ENCODE peak calls at places on chromosomes 5 and 9, in six cellular contexts. L is CD8-positive, alpha-beta memory T cell; Y is heart right ventricle; H is AG04450; A is prostate gland; M is lung. Q is an unnamed sample.

GRCh38 chr9:131406567-131407436 is 12.9 kb downstream of the PRRC2B start:
- DNase-seq in L (no peak), Y (no peak), H (no peak), A (no peak), M (no peak), Q (no peak)

GRCh38 chr5:8840237-8840636 is 705.6 kb downstream of the SEMA5A start:
- DNase-seq in L (no peak), Y (no peak), H (no peak), A (no peak), M (no peak), Q (no peak)

GRCh38 chr5:91119941-91120850 is 262.9 kb downstream of the ARRDC3 start:
- DNase-seq in L (no peak), Y (no peak), H (no peak), A (no peak), M (no peak), Q (no peak)

GRCh38 chr5:91092859-91093843 is 290.0 kb downstream of the ARRDC3 start:
- DNase-seq in L (no peak), Y (no peak), H (no peak), A (no peak), M (no peak), Q (no peak)

GRCh38 chr5:75818661-75819060 is 101.4 kb upstream of the POC5 start:
- DNase-seq in L (no peak), Y (no peak), H (no peak), A (no peak), M (no peak), Q (no peak)

GRCh38 chr9:116940614-116941215 is 253.6 kb downstream of the TRIM32 start:
- DNase-seq in L (no peak), Y (no peak), H (no peak), A (no peak), M (no peak), Q (no peak)

GRCh38 chr5:95162231-95162992 is 122.5 kb downstream of the MCTP1 start:
- DNase-seq in L (no peak), Y (no peak), H (no peak), A (no peak), M (no peak), Q (no peak)

GRCh38 chr9:136023401-136024225 is 62.4 kb upstream of the UBAC1 start:
- DNase-seq in L (no peak), Y (peak; percentile 75), H (peak; percentile 44), A (no peak), M (no peak), Q (no peak)

GRCh38 chr5:172920995-172921394 is 38.2 kb upstream of the RPL26L1 start:
- DNase-seq in L (no peak), Y (no peak), H (no peak), A (no peak), M (no peak), Q (no peak)

GRCh38 chr5:172920447-172920849 is 38.8 kb upstream of the RPL26L1 start:
- DNase-seq in L (no peak), Y (no peak), H (peak; percentile 99), A (no peak), M (no peak), Q (no peak)

GRCh38 chr5:172921906-172922305 is 37.3 kb upstream of the RPL26L1 start:
- DNase-seq in L (no peak), Y (no peak), H (no peak), A (no peak), M (no peak), Q (no peak)

GRCh38 chr5:172918421-172919371 is 40.5 kb upstream of the RPL26L1 start:
- DNase-seq in L (peak; percentile 46), Y (no peak), H (no peak), A (no peak), M (no peak), Q (no peak)

DNA sequence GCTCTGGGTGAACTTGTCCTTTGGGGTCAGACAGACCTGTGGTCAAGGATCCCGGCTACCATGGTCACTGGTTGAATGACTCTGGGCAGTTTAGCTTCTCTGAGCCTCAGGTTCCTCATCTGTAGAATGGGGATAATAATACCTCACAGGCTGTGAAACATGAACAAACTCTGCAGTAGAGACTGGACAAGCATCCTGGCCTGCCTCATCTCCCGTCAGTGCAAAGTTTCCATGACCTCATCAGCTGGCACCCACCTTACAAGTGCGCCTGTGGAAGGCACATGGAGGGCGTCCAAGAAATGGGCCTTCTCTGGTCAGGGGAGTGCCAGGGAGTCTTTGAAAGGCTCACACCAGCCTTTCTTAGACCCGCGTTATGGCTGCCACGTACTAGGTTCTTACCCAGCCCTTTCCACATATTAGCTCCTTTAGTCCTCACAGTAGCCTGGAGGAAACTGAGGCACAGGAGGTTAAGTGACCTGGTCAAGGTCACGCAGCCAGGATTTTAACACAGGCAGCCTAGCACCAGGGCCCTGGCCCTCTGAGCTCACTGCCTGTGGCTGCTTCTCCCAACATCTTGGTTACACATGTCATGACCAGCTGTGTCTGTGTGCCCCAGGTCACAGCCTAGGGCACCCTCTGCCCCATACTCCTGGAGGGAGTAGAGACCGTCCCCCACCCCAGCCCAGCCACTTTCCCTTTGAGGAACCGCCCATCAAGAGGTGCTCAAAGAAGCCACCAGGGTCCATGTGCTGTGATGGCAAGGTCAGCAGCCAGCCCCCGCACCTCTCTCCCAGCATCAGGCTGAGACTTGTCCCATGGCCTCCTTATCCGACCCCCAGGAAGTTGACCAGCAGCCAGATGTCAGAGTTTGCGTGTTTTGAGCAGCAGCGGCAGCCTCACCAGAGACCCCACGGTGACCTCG is 39.4 kb upstream of the RPL26L1 start:
- DNase-seq in L (no peak), Y (no peak), H (no peak), A (no peak), M (no peak), Q (no peak)
- H3K27ac ChIP-seq in L (peak overlapping the region; percentile 64), Y (no peak overlapping the region), H (peak overlapping the region; percentile 100), A (peak overlapping the region; percentile 44), M (no peak overlapping the region), Q (no peak overlapping the region)

DNA sequence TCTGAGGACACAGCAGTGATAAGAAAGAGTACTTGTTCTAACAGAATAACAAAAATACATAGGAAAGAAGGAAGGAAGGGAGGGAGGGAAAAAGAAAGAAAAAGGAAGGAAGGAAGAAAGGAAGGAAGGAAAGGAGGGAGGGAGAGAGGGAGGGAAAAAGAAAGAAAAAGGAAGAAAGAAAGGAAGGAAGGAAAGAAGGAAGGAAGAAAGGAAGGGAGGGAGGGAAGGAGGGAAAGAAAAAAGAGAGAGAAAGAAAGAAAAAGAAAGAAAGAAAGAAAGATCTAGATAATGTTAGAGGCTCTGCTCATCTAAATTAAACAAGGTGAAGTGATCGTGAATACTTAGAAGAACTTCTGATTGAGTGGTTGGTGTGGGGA is 29.8 kb downstream of the DUSP1 start:
- DNase-seq in L (no peak), Y (no peak), H (no peak), A (no peak), M (no peak), Q (no peak)
- H3K27ac ChIP-seq in L (no peak overlapping the region), Y (peak overlapping the region; percentile 85), H (peak overlapping the region; percentile 98), A (peak overlapping the region; percentile 29), M (peak overlapping the region; percentile 59), Q (no peak overlapping the region)

DNA sequence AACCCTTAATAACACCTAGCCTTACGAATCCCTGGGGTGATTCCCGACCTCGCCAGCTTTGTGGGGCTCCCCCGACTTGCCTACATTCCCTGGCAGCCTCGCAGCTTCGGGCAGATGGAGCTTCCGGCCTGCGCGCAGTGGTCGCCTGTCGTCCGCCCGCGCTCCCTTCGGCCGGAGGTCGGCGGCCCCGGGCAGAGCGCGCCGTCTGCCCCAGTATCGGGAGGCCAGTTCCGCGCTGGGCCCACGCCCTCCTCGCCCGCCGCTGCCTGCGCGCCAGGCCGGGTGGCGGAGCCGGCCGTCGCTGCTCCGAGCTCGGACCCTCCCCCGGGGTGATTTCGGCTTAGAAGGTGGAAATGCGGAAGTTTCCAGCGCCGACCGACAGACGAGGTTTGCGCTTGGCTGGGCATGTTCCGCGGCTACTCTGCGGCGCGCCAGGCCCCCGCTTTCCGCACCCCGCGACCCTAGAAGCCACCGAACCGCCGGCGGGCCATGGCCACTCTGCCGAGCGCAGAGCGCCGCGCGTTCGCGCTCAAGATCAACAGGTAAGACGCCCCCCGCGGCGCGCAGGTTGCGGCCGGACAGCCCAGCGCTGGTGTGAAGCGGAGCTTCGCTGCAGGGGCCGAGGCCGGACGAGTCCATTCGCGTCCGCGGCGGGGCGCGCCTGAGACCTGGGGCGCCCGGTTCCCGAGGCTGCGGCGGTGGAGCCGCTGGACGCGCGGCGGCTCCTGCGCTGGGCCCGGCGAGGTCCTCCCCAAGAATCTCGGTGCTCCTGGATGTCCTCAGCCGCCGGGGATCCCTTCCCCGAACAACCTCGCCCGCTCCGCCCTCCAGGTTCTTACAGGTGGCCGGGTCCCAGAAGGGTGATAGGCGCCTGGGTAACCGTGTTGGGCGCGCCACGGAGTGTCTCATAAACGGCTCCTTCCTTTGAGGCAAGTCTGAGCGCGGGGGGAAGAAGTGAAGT is at the start of gene DOCK8:
- DNase-seq in L (peak; percentile 36), Y (peak; percentile 70), H (no peak), A (peak; percentile 55), M (peak; percentile 81), Q (no peak)
- H3K27ac ChIP-seq in L (peak within 1 kb of the TSS; percentile 57), Y (peak within 1 kb of the TSS; percentile 73), H (no peak within 1 kb of the TSS), A (peak within 1 kb of the TSS; percentile 80), M (peak within 1 kb of the TSS; percentile 92), Q (peak within 1 kb of the TSS; percentile 58)

DNA sequence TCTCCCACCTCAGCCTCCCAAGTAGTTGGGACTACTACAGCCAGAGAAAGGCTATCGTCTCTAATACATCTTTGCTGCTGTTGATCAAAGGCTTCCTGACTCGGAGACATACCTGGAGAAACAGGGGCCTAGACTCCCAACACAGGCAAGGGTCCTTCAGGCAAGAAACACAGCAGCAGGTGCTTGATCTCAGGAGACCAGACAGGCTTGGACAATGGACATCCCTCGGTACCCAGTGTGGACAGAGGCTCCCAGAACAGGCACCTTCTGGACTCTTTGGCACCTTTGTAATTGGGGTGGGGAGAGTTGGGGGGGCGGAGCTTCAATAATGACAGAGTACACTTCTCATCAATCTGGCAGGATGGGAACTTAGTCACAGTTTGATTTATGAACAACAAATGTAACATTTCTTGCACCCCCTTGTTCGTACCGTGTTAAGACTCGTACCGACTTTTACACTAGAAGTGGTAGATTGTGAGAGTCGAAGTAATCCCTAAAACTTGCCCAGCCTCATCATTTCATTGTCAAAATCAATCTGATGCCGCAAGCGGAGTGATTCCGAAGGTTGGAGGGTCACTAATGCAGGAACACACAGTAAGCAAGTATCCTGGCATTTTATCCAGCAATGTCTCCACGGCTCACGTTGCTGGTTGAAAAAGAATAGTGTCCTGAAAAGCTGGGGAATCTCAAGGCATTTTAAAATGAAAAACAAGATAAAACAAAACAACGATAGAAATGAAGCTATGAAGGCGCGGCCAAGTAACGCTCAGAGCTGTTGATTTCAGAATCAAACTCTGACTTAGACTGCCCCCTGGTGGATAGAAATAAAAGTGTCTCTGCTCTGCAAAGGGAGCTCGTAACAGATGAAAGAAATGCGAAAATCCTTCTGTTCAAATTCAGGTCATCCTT is 46.4 kb upstream of the STK32A start:
- DNase-seq in L (peak; percentile 9), Y (no peak), H (peak; percentile 38), A (peak; percentile 38), M (peak; percentile 42), Q (peak; percentile 44)
- H3K27ac ChIP-seq in L (no peak overlapping the region), Y (no peak overlapping the region), H (no peak overlapping the region), A (no peak overlapping the region), M (no peak overlapping the region), Q (peak overlapping the region; percentile 38)

DNA sequence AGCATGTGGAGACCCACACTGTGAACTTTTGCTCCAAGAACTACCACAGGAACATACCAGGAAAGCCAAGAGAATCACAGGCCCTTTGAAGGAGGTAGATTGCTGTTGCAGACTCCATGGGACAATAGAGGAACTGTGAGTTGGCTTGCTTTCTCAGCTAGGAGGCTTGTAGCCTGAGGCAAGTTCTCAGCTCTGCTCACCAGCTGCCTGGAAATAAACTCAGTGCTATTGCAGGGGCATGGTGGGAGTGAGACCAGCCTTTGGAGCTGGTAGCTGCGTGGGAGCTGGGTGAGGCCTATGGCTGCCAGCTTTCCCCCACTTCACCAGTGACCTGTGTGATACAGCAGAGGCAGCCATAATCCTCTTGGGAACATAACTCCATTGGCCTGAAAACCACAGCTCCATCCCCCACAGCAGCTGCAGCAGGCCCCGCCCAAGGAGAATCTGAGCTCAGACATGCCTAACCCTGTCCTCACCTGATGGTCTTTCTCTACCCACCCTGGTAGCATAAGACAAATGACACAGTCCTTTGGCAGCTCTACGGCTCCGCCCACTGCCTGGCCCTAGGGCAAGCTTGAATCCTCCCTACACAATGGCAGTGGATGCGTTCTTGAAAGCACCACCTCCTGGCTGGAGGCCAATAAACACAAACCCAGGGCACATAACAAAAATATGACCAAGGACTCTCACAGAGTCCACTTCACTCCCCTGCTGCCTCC is 389.5 kb downstream of the KIF4B start:
- DNase-seq in L (no peak), Y (no peak), H (no peak), A (no peak), M (no peak), Q (no peak)
- H3K27ac ChIP-seq in L (no peak overlapping the region), Y (no peak overlapping the region), H (no peak overlapping the region), A (no peak overlapping the region), M (no peak overlapping the region), Q (no peak overlapping the region)

Q was measured in substantia nigra.